ENCODE peak calls at places on chromosomes 6 and 20, in ten cellular contexts. X, K, O, L, B, Q, H, Z, J and W are unnamed samples.

GRCh38 chr20:45578151-45578660 is 878 bp downstream of the WFDC8 start:
- DNase-seq in J (no peak), O (no peak), X (no peak), Q (no peak), Z (no peak), H (peak), K (no peak), B (no peak), L (no peak), W (no peak)

GRCh38 chr20:57676517-57677322 is 33.1 kb downstream of the PMEPA1 start:
- DNase-seq in B (no peak), L (no peak), H (no peak), K (peak), J (no peak), Z (no peak), Q (no peak), X (no peak), O (no peak), W (no peak)

GRCh38 chr6:11637266-11637665 is 99.7 kb downstream of the TMEM170B start:
- DNase-seq in J (no peak), B (no peak), Z (no peak), L (no peak), K (no peak), X (peak), O (no peak), Q (no peak), H (no peak), W (no peak)

GRCh38 chr6:84791233-84791632 is 26.8 kb upstream of the TBX18 start:
- DNase-seq in L (no peak), B (peak), Q (no peak), Z (peak), O (no peak), J (no peak), X (no peak), H (peak), K (peak), W (peak)

GRCh38 chr6:158626360-158627167 is 18.0 kb downstream of the DYNLT1 start:
- DNase-seq in B (no peak), Z (no peak), L (no peak), O (no peak), X (no peak), H (no peak), Q (no peak), K (no peak), J (no peak), W (no peak)

GRCh38 chr6:111162504-111162903 is 75.2 kb downstream of the SLC16A10 start:
- DNase-seq in Q (no peak), L (no peak), H (no peak), K (no peak), Z (no peak), O (no peak), X (no peak), J (no peak), B (no peak), W (no peak)

GRCh38 chr20:47727909-47728361 is 57.3 kb downstream of the SULF2 start:
- DNase-seq in Z (no peak), L (no peak), H (peak), B (no peak), X (no peak), O (no peak), J (no peak), Q (peak), K (no peak), W (no peak)

GRCh38 chr6:35014786-35015185 is 125.7 kb downstream of the ANKS1A start:
- DNase-seq in K (peak), X (no peak), Z (peak), L (no peak), Q (no peak), J (peak), B (peak), O (peak), H (peak), W (peak)

GRCh38 chr6:165548450-165548849 is 114.6 kb downstream of the PDE10A start:
- DNase-seq in O (no peak), L (no peak), J (no peak), K (no peak), Z (no peak), B (no peak), H (no peak), Q (no peak), X (no peak), W (no peak)

GRCh38 chr6:138404666-138405337 is 779 bp downstream of the HEBP2 start:
- DNase-seq in J (no peak), L (no peak), Q (peak), B (no peak), H (no peak), Z (peak), X (no peak), K (peak), O (peak), W (peak)

GRCh38 chr6:27547157-27548075 is 74.5 kb upstream of the ZNF184 start:
- DNase-seq in K (peak), L (peak), Q (no peak), J (peak), X (no peak), B (peak), Z (peak), H (peak), O (peak), W (peak)

GRCh38 chr6:110255356-110255755 is 75.1 kb downstream of the CDC40 start:
- DNase-seq in X (no peak), O (peak), Q (no peak), B (peak), L (no peak), Z (peak), H (peak), K (peak), J (peak), W (peak)

GRCh38 chr6:69813508-69813907 is 16.7 kb upstream of the LMBRD1 start:
- DNase-seq in J (no peak), Q (no peak), B (peak), H (no peak), L (no peak), X (no peak), Z (no peak), K (no peak), O (no peak), W (no peak)

GRCh38 chr6:101296184-101296583 is 97.3 kb upstream of the GRIK2 start:
- DNase-seq in K (peak), L (no peak), B (no peak), H (peak), O (peak), Q (no peak), X (no peak), J (no peak), Z (no peak), W (peak)

GRCh38 chr6:116386581-116387299 is 16.0 kb downstream of the DSE start:
- DNase-seq in B (peak), O (peak), K (peak), Q (no peak), H (peak), J (no peak), X (no peak), Z (peak), L (no peak), W (peak)

GRCh38 chr20:54062812-54063280 is 7.5 kb downstream of the BCAS1 start:
- DNase-seq in Q (no peak), L (no peak), H (peak), B (peak), K (peak), X (peak), J (peak), O (peak), Z (peak), W (peak)

GRCh38 chr20:35283441-35284266 is 918 bp downstream of the EIF6 start:
- DNase-seq in H (no peak), B (no peak), Z (peak), L (no peak), K (no peak), J (no peak), Q (no peak), X (no peak), O (no peak), W (no peak)

GRCh38 chr20:354298-354977 is 7.5 kb downstream of the NRSN2 start:
- DNase-seq in Z (peak), K (peak), Q (peak), L (peak), O (peak), H (peak), J (peak), B (peak), X (peak), W (peak)

GRCh38 chr6:115706324-115706723 is 354.4 kb downstream of the FRK start:
- DNase-seq in X (no peak), B (no peak), H (no peak), J (no peak), Q (no peak), Z (no peak), K (no peak), O (no peak), L (no peak), W (no peak)